ENCODE peak calls at places on chromosomes 2 and 18, in four cellular contexts. One of them, this sample, is unnamed.

GRCh38 chr2:38702413-38702812 is 36.5 kb downstream of the GALM start:
- DNase-seq in PC-3: peak; percentile 20
- DNase-seq in HFFc6: peak; percentile 92
- DNase-seq in stomach: no peak
- DNase-seq in this sample: no peak

GRCh38 chr18:9558397-9559064 is 55.8 kb downstream of the PPP4R1 start:
- DNase-seq in PC-3: no peak
- DNase-seq in HFFc6: no peak
- DNase-seq in stomach: no peak
- DNase-seq in this sample: no peak

GRCh38 chr2:129167456-129167855 is 812.0 kb upstream of the RAB6C start:
- DNase-seq in PC-3: no peak
- DNase-seq in HFFc6: no peak
- DNase-seq in stomach: no peak
- DNase-seq in this sample: no peak

GRCh38 chr18:80106482-80107051 is 2.5 kb upstream of the ADNP2 start:
- DNase-seq in PC-3: no peak
- DNase-seq in HFFc6: no peak
- DNase-seq in stomach: no peak
- DNase-seq in this sample: no peak

GRCh38 chr2:23566236-23567142 is 181.5 kb downstream of the KLHL29 start:
- DNase-seq in PC-3: peak; percentile 45
- DNase-seq in HFFc6: peak; percentile 33
- DNase-seq in stomach: no peak
- DNase-seq in this sample: peak; percentile 40

GRCh38 chr18:67766930-67767329 is 250.4 kb upstream of the DSEL start:
- DNase-seq in PC-3: peak; percentile 95
- DNase-seq in HFFc6: peak; percentile 78
- DNase-seq in stomach: no peak
- DNase-seq in this sample: peak; percentile 87

GRCh38 chr2:157093666-157094065 is 163.8 kb upstream of the GALNT5 start:
- DNase-seq in PC-3: peak; percentile 10
- DNase-seq in HFFc6: no peak
- DNase-seq in stomach: no peak
- DNase-seq in this sample: no peak

GRCh38 chr18:814300-815084 is 2.5 kb upstream of the YES1 start:
- DNase-seq in PC-3: no peak
- DNase-seq in HFFc6: no peak
- DNase-seq in stomach: no peak
- DNase-seq in this sample: no peak

GRCh38 chr2:238202326-238203103 is 980 bp downstream of the ILKAP start:
- DNase-seq in PC-3: no peak
- DNase-seq in HFFc6: no peak
- DNase-seq in stomach: no peak
- DNase-seq in this sample: peak; percentile 18

GRCh38 chr2:142897807-142898206 is 20.3 kb downstream of the KYNU start:
- DNase-seq in PC-3: no peak
- DNase-seq in HFFc6: no peak
- DNase-seq in stomach: no peak
- DNase-seq in this sample: no peak

GRCh38 chr2:85607268-85608215 is 4.3 kb downstream of the C2orf68 start:
- DNase-seq in PC-3: no peak
- DNase-seq in HFFc6: no peak
- DNase-seq in stomach: no peak
- DNase-seq in this sample: no peak

DNA sequence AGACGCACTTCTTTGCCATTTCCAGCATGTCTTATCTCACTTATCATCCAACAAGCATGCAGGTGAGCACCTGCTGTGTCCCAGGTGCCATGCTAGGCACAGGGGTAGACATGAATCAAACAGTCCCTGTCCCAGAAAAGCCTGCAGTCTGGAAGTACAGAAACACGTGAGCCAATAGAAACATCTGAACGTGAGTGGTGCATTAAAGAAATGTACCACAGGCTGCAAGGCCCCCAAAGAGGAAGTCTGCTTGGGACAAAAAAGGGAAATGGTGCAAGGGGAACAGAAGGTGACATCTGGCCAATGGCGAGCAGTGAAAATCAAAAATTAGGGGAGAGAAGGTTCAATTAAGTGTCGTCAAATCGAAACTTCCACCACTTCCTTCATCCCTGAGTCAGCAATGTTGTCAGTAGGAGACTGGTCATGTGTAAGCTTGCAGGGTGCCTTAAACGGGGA is 17.6 kb upstream of the TMEM247 start:
- DNase-seq in PC-3: no peak
- DNase-seq in HFFc6: no peak
- DNase-seq in stomach: no peak
- DNase-seq in this sample: no peak
- TF ChIP-seq CTCF in PC-3: no peak
- TF ChIP-seq CTCF in HFFc6: peak; percentile 23
- TF ChIP-seq CTCF in stomach: no peak
- TF ChIP-seq CTCF in this sample: no peak

GRCh38 chr2:10323535-10323934 is 20.8 kb downstream of the HPCAL1 start:
- DNase-seq in PC-3: no peak
- DNase-seq in HFFc6: no peak
- DNase-seq in stomach: no peak
- DNase-seq in this sample: no peak

GRCh38 chr2:10322973-10323372 is 20.3 kb downstream of the HPCAL1 start:
- DNase-seq in PC-3: no peak
- DNase-seq in HFFc6: no peak
- DNase-seq in stomach: no peak
- DNase-seq in this sample: no peak

GRCh38 chr2:10326707-10327594 is 24.2 kb downstream of the HPCAL1 start:
- DNase-seq in PC-3: no peak
- DNase-seq in HFFc6: no peak
- DNase-seq in stomach: no peak
- DNase-seq in this sample: peak; percentile 37

GRCh38 chr2:10326151-10326616 is 23.5 kb downstream of the HPCAL1 start:
- DNase-seq in PC-3: no peak
- DNase-seq in HFFc6: no peak
- DNase-seq in stomach: no peak
- DNase-seq in this sample: no peak

DNA sequence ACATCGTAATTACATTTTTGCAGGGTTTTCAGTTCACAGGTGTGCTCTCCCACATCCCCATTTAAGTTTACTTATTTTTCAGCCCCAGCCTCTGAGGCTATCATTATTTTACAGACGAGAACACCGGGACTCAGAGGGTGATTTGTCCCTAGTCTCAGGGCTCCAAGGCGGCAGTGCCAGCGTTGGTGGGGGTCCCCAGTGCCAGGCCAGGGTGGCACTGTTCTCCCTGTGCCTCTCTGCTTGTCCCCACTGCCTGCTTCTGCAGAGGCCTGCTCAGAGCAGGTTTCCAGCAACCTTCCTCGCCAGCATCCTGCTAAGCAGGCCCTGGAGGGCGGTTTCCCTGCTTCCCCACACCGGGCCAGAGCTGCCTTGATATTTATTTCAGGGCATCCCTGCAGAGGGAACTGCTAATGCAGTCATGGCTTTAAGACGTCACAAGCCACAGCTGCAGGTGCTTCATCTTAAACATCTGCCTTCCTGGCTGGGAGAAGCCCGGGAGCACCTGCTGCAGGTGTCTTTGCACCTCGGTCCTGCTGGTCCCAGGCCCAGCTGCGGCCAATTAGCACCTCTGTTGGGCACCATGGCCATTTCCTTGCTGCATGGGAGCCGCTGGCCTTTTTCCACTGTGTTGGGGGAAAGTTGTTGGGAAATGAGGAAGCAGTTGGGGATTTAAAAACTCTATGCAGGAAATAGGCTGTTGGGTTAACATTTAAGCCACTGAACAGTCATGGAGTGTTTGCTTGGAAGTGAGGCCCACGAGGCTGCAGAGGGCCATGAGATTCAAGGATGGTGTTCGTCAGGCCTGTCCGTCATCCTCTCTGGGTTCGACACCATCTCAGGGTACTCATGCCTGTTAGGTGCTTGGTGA is 22.8 kb downstream of the HPCAL1 start:
- DNase-seq in PC-3: no peak
- DNase-seq in HFFc6: no peak
- DNase-seq in stomach: no peak
- DNase-seq in this sample: no peak
- TF ChIP-seq CTCF in PC-3: no peak
- TF ChIP-seq CTCF in HFFc6: no peak
- TF ChIP-seq CTCF in stomach: no peak
- TF ChIP-seq CTCF in this sample: no peak

GRCh38 chr2:109614715-109615636 is 812 bp downstream of the SOWAHC start:
- DNase-seq in PC-3: no peak
- DNase-seq in HFFc6: no peak
- DNase-seq in stomach: no peak
- DNase-seq in this sample: peak; percentile 34

GRCh38 chr2:109613922-109614714 is at the start of the genes SEPTIN10 and SOWAHC:
- DNase-seq in PC-3: peak; percentile 98
- DNase-seq in HFFc6: peak; percentile 99
- DNase-seq in stomach: peak; percentile 94
- DNase-seq in this sample: peak; percentile 99

GRCh38 chr2:109609352-109610024 is 4.3 kb downstream of the SEPTIN10 start:
- DNase-seq in PC-3: peak; percentile 50
- DNase-seq in HFFc6: peak; percentile 67
- DNase-seq in stomach: no peak
- DNase-seq in this sample: peak; percentile 39

GRCh38 chr2:109612991-109613921 is 510 bp downstream of the SEPTIN10 start:
- DNase-seq in PC-3: peak; percentile 51
- DNase-seq in HFFc6: peak; percentile 41
- DNase-seq in stomach: peak; percentile 39
- DNase-seq in this sample: peak; percentile 68

GRCh38 chr2:109611467-109612095 is 2.2 kb downstream of the SEPTIN10 start:
- DNase-seq in PC-3: peak; percentile 73
- DNase-seq in HFFc6: peak; percentile 80
- DNase-seq in stomach: no peak
- DNase-seq in this sample: peak; percentile 70
- TF ChIP-seq CTCF in PC-3: peak; percentile 35
- TF ChIP-seq CTCF in HFFc6: no peak
- TF ChIP-seq CTCF in stomach: no peak
- TF ChIP-seq CTCF in this sample: no peak

GRCh38 chr2:191030521-191031154 is 16.7 kb upstream of the STAT1 start:
- DNase-seq in PC-3: peak; percentile 64
- DNase-seq in HFFc6: no peak
- DNase-seq in stomach: no peak
- DNase-seq in this sample: peak; percentile 59
- TF ChIP-seq CTCF in PC-3: peak; percentile 78
- TF ChIP-seq CTCF in HFFc6: peak; percentile 78
- TF ChIP-seq CTCF in stomach: no peak
- TF ChIP-seq CTCF in this sample: peak; percentile 61

DNA sequence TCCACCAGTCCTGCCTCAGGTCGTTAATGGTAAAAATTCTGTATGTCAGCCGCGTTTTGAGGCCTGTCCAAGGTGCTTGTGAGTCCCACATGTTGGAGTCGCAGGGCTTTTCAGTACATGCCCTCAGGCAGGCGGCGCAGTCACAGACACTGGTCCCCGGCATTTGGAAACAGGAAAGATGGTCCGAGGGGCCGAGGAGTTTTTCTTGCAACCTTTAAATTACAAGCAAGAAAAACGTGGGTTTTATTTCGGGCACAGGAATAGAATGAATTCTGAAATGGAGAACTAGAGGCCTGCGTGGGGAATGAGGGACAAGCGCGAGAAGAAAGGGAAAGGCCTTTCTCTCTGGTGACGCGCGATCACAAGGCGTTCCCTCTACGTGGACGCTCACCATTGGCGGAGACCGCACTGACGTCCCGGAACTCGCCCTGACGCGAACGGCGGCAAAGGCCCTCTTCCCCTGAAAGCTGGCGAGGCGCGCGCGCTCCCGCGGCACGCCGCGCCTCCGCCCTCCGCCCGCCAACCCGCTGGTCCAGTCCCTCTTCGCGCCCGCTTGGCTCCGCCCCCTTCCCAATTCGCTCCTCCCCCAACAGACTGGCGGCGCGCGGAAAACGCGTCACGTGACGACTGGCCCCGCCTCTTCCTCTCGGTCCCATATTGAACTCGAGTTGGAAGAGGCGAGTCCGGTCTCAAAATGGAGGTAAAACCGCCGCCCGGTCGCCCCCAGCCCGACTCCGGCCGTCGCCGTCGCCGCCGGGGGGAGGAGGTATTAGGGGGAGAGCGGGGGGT is at the start of gene HNRNPA3:
- DNase-seq in PC-3: peak; percentile 99
- DNase-seq in HFFc6: peak; percentile 98
- DNase-seq in stomach: peak; percentile 99
- DNase-seq in this sample: peak; percentile 98
- TF ChIP-seq CTCF in PC-3: no peak
- TF ChIP-seq CTCF in HFFc6: peak; percentile 27
- TF ChIP-seq CTCF in stomach: no peak
- TF ChIP-seq CTCF in this sample: no peak

GRCh38 chr2:66446924-66447323 is 12.0 kb downstream of the MEIS1 start:
- DNase-seq in PC-3: no peak
- DNase-seq in HFFc6: no peak
- DNase-seq in stomach: no peak
- DNase-seq in this sample: no peak

GRCh38 chr2:66447676-66448075 is 12.8 kb downstream of the MEIS1 start:
- DNase-seq in PC-3: no peak
- DNase-seq in HFFc6: no peak
- DNase-seq in stomach: no peak
- DNase-seq in this sample: no peak

GRCh38 chr2:66445076-66445724 is 10.3 kb downstream of the MEIS1 start:
- DNase-seq in PC-3: no peak
- DNase-seq in HFFc6: no peak
- DNase-seq in stomach: no peak
- DNase-seq in this sample: no peak

GRCh38 chr2:66445781-66446177 is 10.9 kb downstream of the MEIS1 start:
- DNase-seq in PC-3: no peak
- DNase-seq in HFFc6: no peak
- DNase-seq in stomach: no peak
- DNase-seq in this sample: no peak

GRCh38 chr2:66446178-66446860 is 11.4 kb downstream of the MEIS1 start:
- DNase-seq in PC-3: no peak
- DNase-seq in HFFc6: peak; percentile 42
- DNase-seq in stomach: no peak
- DNase-seq in this sample: no peak
- TF ChIP-seq CTCF in PC-3: no peak
- TF ChIP-seq CTCF in HFFc6: no peak
- TF ChIP-seq CTCF in stomach: no peak
- TF ChIP-seq CTCF in this sample: no peak